ENCODE peak calls at places on chromosomes 12 and 14, in nine cellular contexts. U is activated CD4-positive, CD25-positive, alpha-beta regulatory T cell; D is iPS DF 6.9; T is small intestine; P is activated CD8-positive, alpha-beta T cell treated with anti-CD3 and anti-CD28 coated beads for 36 hours; N is GM03348; B is G401; Q is left cardiac atrium; A is NCI-H2171. Z is an unnamed sample.

GRCh38 chr12:77894548-77894947 is 63.9 kb downstream of the NAV3 start:
- DNase-seq in T (no peak), B (no peak), N (no peak), A (no peak), U (no peak), D (no peak), P (no peak), Q (no peak), Z (no peak)

GRCh38 chr14:30559638-30560071 is 697 bp downstream of the G2E3 start:
- DNase-seq in Q (no peak), A (peak), N (peak), D (no peak), T (peak), B (peak), U (no peak), P (peak), Z (no peak)

GRCh38 chr14:32077081-32078029 is at the start of gene ARHGAP5:
- DNase-seq in D (no peak), A (peak), T (no peak), P (peak), B (no peak), U (peak), N (peak), Q (no peak), Z (peak)

GRCh38 chr12:94762259-94762942 is 112.0 kb upstream of the TMCC3 start:
- DNase-seq in T (no peak), N (no peak), B (no peak), D (no peak), Q (no peak), A (no peak), P (no peak), U (no peak), Z (no peak)

GRCh38 chr14:59271734-59272133 is 83.3 kb downstream of the DAAM1 start:
- DNase-seq in B (no peak), T (no peak), U (no peak), Q (no peak), D (no peak), N (peak), P (no peak), A (no peak), Z (no peak)

GRCh38 chr14:75283162-75283883 is 4.7 kb downstream of the FOS start:
- DNase-seq in T (peak), D (no peak), A (no peak), B (no peak), Q (peak), U (no peak), N (no peak), P (no peak), Z (no peak)

GRCh38 chr14:73467377-73467776 is 9.0 kb upstream of the NUMB start:
- DNase-seq in D (no peak), A (no peak), U (peak), N (no peak), P (peak), Q (no peak), T (no peak), B (no peak), Z (no peak)

GRCh38 chr14:68650403-68650994 is 142.4 kb downstream of the ZFP36L1 start:
- DNase-seq in T (no peak), B (no peak), A (no peak), D (no peak), N (no peak), P (no peak), U (no peak), Q (no peak), Z (no peak)

GRCh38 chr12:48194780-48195179 is 8.3 kb downstream of the OR10AD1 start:
- DNase-seq in B (no peak), U (no peak), T (no peak), D (no peak), P (no peak), A (no peak), N (no peak), Q (no peak), Z (no peak)

GRCh38 chr12:130375888-130376287 is 38.2 kb downstream of the PIWIL1 start:
- DNase-seq in Q (no peak), A (no peak), B (no peak), N (no peak), D (no peak), T (no peak), P (no peak), U (no peak), Z (no peak)

GRCh38 chr12:49882248-49882850 is 21.4 kb downstream of the FAIM2 start:
- DNase-seq in B (no peak), N (no peak), A (no peak), U (no peak), Q (no peak), T (no peak), P (no peak), D (no peak), Z (no peak)

GRCh38 chr12:16593546-16593945 is 12.4 kb downstream of the LMO3 start:
- DNase-seq in B (no peak), U (no peak), N (no peak), T (no peak), Q (no peak), D (no peak), P (no peak), A (no peak), Z (no peak)

GRCh38 chr12:31728289-31728916 is 418 bp downstream of the AMN1 start:
- DNase-seq in A (peak), P (peak), U (no peak), D (no peak), B (peak), N (peak), T (peak), Q (peak), Z (no peak)

GRCh38 chr12:69642531-69642930 is 31.8 kb upstream of the LRRC10 start:
- DNase-seq in B (no peak), A (no peak), U (no peak), N (no peak), P (no peak), T (no peak), D (no peak), Q (peak), Z (no peak)

GRCh38 chr12:130014485-130014807 is 110.6 kb upstream of the TMEM132D start:
- DNase-seq in D (no peak), T (no peak), P (peak), A (no peak), U (no peak), B (peak), N (no peak), Q (no peak), Z (no peak)

GRCh38 chr12:46396826-46397225 is 24.3 kb upstream of the SLC38A2 start:
- DNase-seq in D (no peak), P (no peak), T (no peak), U (no peak), Q (no peak), B (no peak), A (no peak), N (no peak), Z (no peak)

GRCh38 chr14:28751467-28752058 is 15.0 kb upstream of the FOXG1 start:
- DNase-seq in P (peak), Q (no peak), A (peak), T (peak), B (peak), N (peak), U (no peak), D (no peak), Z (no peak)

GRCh38 chr12:122437656-122438121 is 15.2 kb upstream of the CLIP1 start:
- DNase-seq in P (no peak), D (no peak), U (no peak), Q (peak), B (peak), A (peak), N (peak), T (no peak), Z (no peak)

GRCh38 chr14:69441948-69442347 is 42.6 kb upstream of the PLEKHD1 start:
- DNase-seq in P (no peak), T (no peak), B (no peak), A (no peak), D (no peak), N (peak), Q (no peak), U (no peak), Z (no peak)

GRCh38 chr12:28909291-28909690 is 239.8 kb upstream of the FAR2 start:
- DNase-seq in D (no peak), T (no peak), A (no peak), Q (no peak), B (no peak), P (no peak), N (peak), U (no peak), Z (no peak)

GRCh38 chr14:28681681-28682080 is 84.9 kb upstream of the FOXG1 start:
- DNase-seq in P (no peak), A (no peak), T (no peak), D (peak), U (no peak), Q (no peak), B (no peak), N (no peak), Z (no peak)

GRCh38 chr12:106750524-106750923 is 24.0 kb upstream of the RIC8B start:
- DNase-seq in P (peak), B (no peak), N (no peak), A (no peak), U (no peak), T (no peak), Q (no peak), D (no peak), Z (no peak)

GRCh38 chr14:32073537-32074189 is 3.4 kb upstream of the ARHGAP5 start:
- DNase-seq in U (peak), T (peak), B (peak), A (peak), Q (no peak), P (peak), D (no peak), N (peak), Z (no peak)

GRCh38 chr12:94150483-94151225 is 2.3 kb downstream of the PLXNC1 start:
- DNase-seq in P (peak), D (no peak), T (no peak), A (no peak), U (no peak), Q (no peak), B (peak), N (no peak), Z (no peak)

GRCh38 chr12:87960557-87960956 is 68.6 kb downstream of the C12orf50 start:
- DNase-seq in B (no peak), A (no peak), D (no peak), T (no peak), Q (no peak), U (no peak), P (no peak), N (no peak), Z (no peak)

GRCh38 chr12:29673346-29673745 is 110.4 kb downstream of the TMTC1 start:
- DNase-seq in N (no peak), A (no peak), P (no peak), B (no peak), T (no peak), Q (no peak), U (no peak), D (no peak), Z (no peak)

GRCh38 chr14:41718477-41719166 is 111.9 kb downstream of the LRFN5 start:
- DNase-seq in D (no peak), P (no peak), N (no peak), T (no peak), A (no peak), B (no peak), Q (no peak), U (no peak), Z (no peak)

GRCh38 chr14:90627478-90627877 is 188.8 kb downstream of the TTC7B start:
- DNase-seq in A (no peak), D (no peak), Q (no peak), U (no peak), B (no peak), N (no peak), P (no peak), T (no peak), Z (no peak)

GRCh38 chr14:68665116-68665515 is 127.8 kb downstream of the ZFP36L1 start:
- DNase-seq in P (no peak), D (no peak), T (no peak), N (no peak), U (no peak), B (no peak), A (no peak), Q (no peak), Z (no peak)

GRCh38 chr12:2998789-2999264 is 39.6 kb downstream of the TEAD4 start:
- DNase-seq in U (no peak), T (no peak), B (peak), A (no peak), D (no peak), P (no peak), Q (peak), N (peak), Z (no peak)

Z was measured in mesothelial cell of epicardium.